ENCODE peak calls at places on chromosomes 6 and 20, in ten cellular contexts. Q, F, L, G, V, S, U, H, D and E are unnamed samples.

GRCh38 chr6:27871919-27872633 is 40.1 kb downstream of the OR2B2 start:
- DNase-seq in H (peak), L (peak), D (peak), S (peak), V (peak), G (peak), Q (peak), F (no peak), U (peak), E (peak)

GRCh38 chr20:12927489-12927888 is 81.3 kb upstream of the SPTLC3 start:
- DNase-seq in F (no peak), D (no peak), G (no peak), L (no peak), Q (no peak), H (peak), S (no peak), U (no peak), V (no peak), E (no peak)

GRCh38 chr20:25309395-25310267 is 61.7 kb downstream of the PYGB start:
- DNase-seq in S (peak), H (peak), L (peak), U (peak), V (peak), Q (peak), F (no peak), D (no peak), G (no peak), E (peak)

GRCh38 chr6:87870606-87871005 is 168.6 kb upstream of the AKIRIN2 start:
- DNase-seq in U (no peak), L (no peak), S (peak), D (no peak), Q (no peak), F (no peak), G (no peak), H (no peak), V (no peak), E (no peak)

GRCh38 chr6:131937219-131937618 is 14.0 kb downstream of the CCN2 start:
- DNase-seq in S (peak), H (no peak), G (no peak), Q (no peak), F (no peak), U (no peak), D (no peak), L (no peak), V (no peak), E (no peak)

GRCh38 chr6:153625089-153625488 is 414.0 kb upstream of the OPRM1 start:
- DNase-seq in D (no peak), U (no peak), V (no peak), H (no peak), Q (no peak), S (peak), F (no peak), L (no peak), G (no peak), E (no peak)

GRCh38 chr20:41126719-41127118 is 10.6 kb upstream of the PLCG1 start:
- DNase-seq in Q (no peak), F (no peak), L (no peak), G (no peak), U (no peak), V (no peak), D (no peak), S (no peak), H (no peak), E (no peak)

GRCh38 chr6:45667766-45668165 is 290.0 kb upstream of the SUPT3H start:
- DNase-seq in F (no peak), H (no peak), D (no peak), G (no peak), U (no peak), Q (no peak), L (no peak), S (no peak), V (no peak), E (no peak)

GRCh38 chr6:75932067-75932466 is 140.4 kb downstream of the IMPG1 start:
- DNase-seq in L (no peak), V (no peak), D (no peak), G (peak), F (no peak), S (peak), U (no peak), Q (no peak), H (peak), E (no peak)

GRCh38 chr20:18679020-18679419 is 91.2 kb downstream of the DTD1 start:
- DNase-seq in L (no peak), U (no peak), G (no peak), V (no peak), S (peak), F (no peak), Q (peak), D (peak), H (peak), E (no peak)

GRCh38 chr6:158819977-158820632 is 937 bp upstream of the EZR start:
- DNase-seq in D (no peak), U (no peak), F (no peak), G (no peak), V (no peak), H (no peak), S (no peak), L (no peak), Q (no peak), E (no peak)

GRCh38 chr20:18405826-18406225 is 61.0 kb downstream of the DZANK1 start:
- DNase-seq in G (no peak), S (no peak), F (no peak), D (no peak), Q (no peak), H (no peak), L (no peak), V (no peak), U (no peak), E (no peak)

GRCh38 chr20:58816957-58817651 is 33.6 kb downstream of the GNAS-AS1 start:
- DNase-seq in V (no peak), F (no peak), G (no peak), L (no peak), D (no peak), H (no peak), U (no peak), Q (no peak), S (no peak), E (no peak)
- H3K4me3 ChIP-seq in V (no peak), F (no peak), G (no peak), L (no peak), D (no peak), H (no peak), U (no peak), Q (no peak), S (no peak), E (no peak)

DNA sequence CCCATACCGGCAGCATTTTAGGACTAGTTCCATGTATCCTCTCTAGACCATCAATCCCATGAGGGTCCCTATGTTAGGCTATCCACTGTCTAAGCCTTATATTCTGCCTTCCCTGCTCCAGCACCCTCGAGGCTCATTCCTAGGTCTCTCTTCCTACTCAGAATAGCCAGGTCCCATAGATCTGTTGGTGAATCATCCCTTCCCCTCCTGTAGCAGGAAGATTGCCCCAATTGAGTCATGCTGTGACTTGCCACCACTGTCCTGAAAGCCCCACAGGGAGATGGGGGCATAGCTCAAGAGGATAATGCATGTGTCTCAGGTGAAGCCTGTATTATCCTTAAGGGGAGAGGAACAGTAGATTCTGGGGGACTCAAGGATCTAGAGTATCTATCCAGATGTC is 143.1 kb upstream of the MOCS1 start:
- DNase-seq in Q (no peak), L (no peak), H (no peak), F (no peak), U (no peak), V (no peak), S (no peak), G (no peak), D (no peak), E (no peak)
- H3K4me3 ChIP-seq in Q (no peak), L (no peak), H (no peak), F (no peak), U (no peak), V (no peak), S (no peak), G (no peak), D (no peak), E (no peak)

GRCh38 chr6:105757512-105758200 is 328.5 kb upstream of the PRDM1 start:
- DNase-seq in D (no peak), U (no peak), G (no peak), L (no peak), S (no peak), F (no peak), V (no peak), H (no peak), Q (peak), E (no peak)
- H3K4me3 ChIP-seq in D (peak), U (no peak), G (no peak), L (no peak), S (no peak), F (no peak), V (no peak), H (no peak), Q (peak), E (no peak)

GRCh38 chr20:19888269-19888669 is 128.9 kb upstream of the NAA20 start:
- DNase-seq in D (no peak), H (no peak), S (peak), L (no peak), U (no peak), F (no peak), G (no peak), Q (no peak), V (no peak), E (no peak)

GRCh38 chr20:19887566-19888268 is 129.4 kb upstream of the NAA20 start:
- DNase-seq in U (no peak), L (no peak), S (no peak), D (no peak), V (no peak), F (no peak), G (no peak), H (no peak), Q (no peak), E (no peak)

GRCh38 chr20:19885576-19885956 is 127.5 kb downstream of the RIN2 start:
- DNase-seq in Q (no peak), L (no peak), U (no peak), H (no peak), S (no peak), G (no peak), F (no peak), V (no peak), D (no peak), E (no peak)

GRCh38 chr20:19885981-19886665 is 128.1 kb downstream of the RIN2 start:
- DNase-seq in F (no peak), L (peak), H (peak), S (peak), G (peak), Q (no peak), U (peak), V (peak), D (no peak), E (peak)

DNA sequence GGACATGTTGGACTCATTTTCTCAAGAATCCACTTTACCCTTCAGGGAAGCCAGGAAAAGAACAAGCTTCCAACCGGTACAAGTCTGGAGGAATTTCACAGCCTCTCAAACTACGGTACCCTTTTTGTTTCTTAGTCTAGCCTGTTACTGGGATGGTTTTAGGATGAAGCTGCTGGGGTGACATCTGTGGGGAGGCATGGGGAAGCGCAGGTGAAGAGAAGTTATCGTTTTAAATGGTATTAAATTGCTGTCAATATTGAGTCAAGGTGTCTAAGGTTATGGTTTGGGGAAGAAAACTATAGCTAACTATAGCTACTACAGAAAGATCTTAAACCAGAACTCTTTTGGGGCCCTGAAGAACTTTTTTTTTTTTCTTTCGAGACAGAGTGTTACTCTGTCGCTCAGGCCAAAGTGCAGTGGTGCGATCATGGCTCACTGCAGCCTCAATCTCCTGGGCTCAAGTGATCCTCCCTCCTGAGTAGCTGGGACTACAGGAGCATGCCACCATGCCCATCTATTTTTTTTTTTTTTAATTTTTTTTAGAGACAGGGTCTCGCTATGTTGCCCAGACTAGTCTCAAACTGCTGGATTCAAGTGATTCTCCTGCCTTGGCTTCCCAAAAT is 128.7 kb downstream of the RIN2 start:
- DNase-seq in G (no peak), D (no peak), H (peak), U (no peak), F (no peak), S (peak), L (peak), V (no peak), Q (no peak), E (no peak)
- H3K4me3 ChIP-seq in G (no peak), D (no peak), H (peak), U (peak), F (peak), S (peak), L (peak), V (peak), Q (no peak), E (no peak)

GRCh38 chr6:100226811-100227210 is 232.8 kb upstream of the MCHR2 start:
- DNase-seq in S (no peak), D (no peak), L (no peak), F (no peak), U (no peak), G (no peak), Q (no peak), H (no peak), V (no peak), E (no peak)

GRCh38 chr6:100230976-100231316 is 233.8 kb downstream of the SIM1 start:
- DNase-seq in F (no peak), D (no peak), S (peak), U (no peak), V (no peak), L (no peak), H (peak), Q (no peak), G (no peak), E (no peak)

GRCh38 chr6:100230115-100230975 is 234.4 kb downstream of the SIM1 start:
- DNase-seq in U (no peak), F (no peak), D (no peak), L (no peak), H (no peak), V (no peak), Q (no peak), G (no peak), S (no peak), E (no peak)

GRCh38 chr6:100228437-100229424 is 234.7 kb upstream of the MCHR2 start:
- DNase-seq in D (peak), G (peak), H (peak), S (peak), V (peak), Q (peak), F (peak), L (peak), U (peak), E (peak)

DNA sequence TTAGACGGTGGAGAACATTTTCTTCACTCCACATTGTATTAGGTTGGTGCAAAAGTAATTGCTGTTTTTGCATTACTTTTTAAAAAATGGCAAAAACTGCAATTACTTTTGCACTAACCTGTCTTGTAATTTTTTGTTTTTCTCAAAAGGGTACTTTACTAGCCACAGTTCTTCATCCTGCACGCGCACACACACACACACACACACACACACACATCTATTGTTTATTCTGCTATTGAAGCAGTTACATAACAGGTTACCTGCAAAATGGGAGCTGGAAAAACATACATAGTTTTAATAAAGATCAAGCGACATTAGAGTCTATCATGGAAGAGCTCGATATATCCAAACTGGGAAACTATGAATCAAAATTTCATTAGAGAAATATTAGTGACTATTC is 235.2 kb downstream of the SIM1 start:
- DNase-seq in U (no peak), L (no peak), V (no peak), H (no peak), S (no peak), F (no peak), D (no peak), Q (no peak), G (peak), E (no peak)
- H3K4me3 ChIP-seq in U (no peak), L (peak), V (peak), H (no peak), S (no peak), F (peak), D (no peak), Q (peak), G (no peak), E (peak)

DNA sequence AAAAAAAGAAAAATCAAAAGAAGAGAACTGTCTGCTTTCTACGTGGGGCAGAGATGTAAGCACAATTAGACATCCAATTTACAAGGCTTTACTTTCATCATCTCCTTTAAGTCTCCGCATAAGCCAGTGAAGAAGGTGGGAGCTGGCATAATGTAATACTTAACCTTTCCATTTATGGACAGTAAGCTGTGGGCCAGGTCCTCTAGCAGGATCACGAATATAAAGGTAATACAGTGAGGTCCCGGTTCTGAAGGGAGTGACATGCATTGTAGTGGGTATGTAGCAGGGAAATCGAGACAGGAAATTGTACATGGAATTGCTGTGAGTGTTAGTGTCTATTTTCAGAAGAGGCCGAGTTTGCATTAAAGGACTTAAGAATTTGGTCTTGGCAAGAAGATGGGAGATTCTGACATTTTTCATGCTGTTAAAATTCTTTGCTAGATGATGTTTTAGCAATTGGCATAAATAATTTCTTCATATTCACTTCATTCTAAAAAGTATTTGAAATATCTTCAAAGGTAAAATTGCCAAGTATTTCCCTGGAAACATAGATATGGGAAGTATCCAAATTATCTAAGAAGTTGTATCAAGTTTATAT is 20.4 kb upstream of the POPDC3 start:
- DNase-seq in U (no peak), S (no peak), F (no peak), G (no peak), V (no peak), D (no peak), L (no peak), H (no peak), Q (no peak), E (no peak)
- H3K4me3 ChIP-seq in U (no peak), S (no peak), F (no peak), G (no peak), V (no peak), D (no peak), L (no peak), H (no peak), Q (no peak), E (no peak)